ENCODE peak calls at places on chromosomes 6 and 20, in seven cellular contexts. P is adipocyte, R is AG04449, M is fibroblast of lung, D is uterus, A is psoas muscle, I is hepatocyte. S is an unnamed sample.

GRCh38 chr6:154384196-154384595 is 27.6 kb upstream of the IPCEF1 start:
- DNase-seq in P (no peak), R (no peak), M (no peak), D (no peak), A (no peak), I (no peak), S (no peak)

GRCh38 chr6:50699086-50699886 is 14.0 kb upstream of the TFAP2D start:
- DNase-seq in P (no peak), R (no peak), M (no peak), D (no peak), A (no peak), I (no peak), S (no peak)

GRCh38 chr6:6105472-6106036 is 98.8 kb upstream of the NRN1 start:
- DNase-seq in P (no peak), R (no peak), M (no peak), D (no peak), A (no peak), I (no peak), S (no peak)

GRCh38 chr20:31674895-31675827 is 37.4 kb downstream of the COX4I2 start:
- DNase-seq in P (peak), R (peak), M (peak), D (peak), A (peak), I (no peak), S (peak)

GRCh38 chr6:52497652-52498408 is 77.7 kb downstream of the EFHC1 start:
- DNase-seq in P (no peak), R (no peak), M (peak), D (peak), A (no peak), I (no peak), S (peak)

GRCh38 chr20:62405108-62405980 is 1.7 kb downstream of the CABLES2 start:
- DNase-seq in P (peak), R (no peak), M (peak), D (peak), A (peak), I (peak), S (peak)

GRCh38 chr6:134447883-134448387 is 130.0 kb upstream of the SGK1 start:
- DNase-seq in P (peak), R (peak), M (peak), D (no peak), A (no peak), I (no peak), S (peak)

GRCh38 chr20:23257848-23258746 is 92.5 kb upstream of the NXT1 start:
- DNase-seq in P (peak), R (peak), M (peak), D (no peak), A (no peak), I (no peak), S (peak)

GRCh38 chr6:46954819-46955520 is 33.2 kb upstream of the ADGRF5 start:
- DNase-seq in P (no peak), R (no peak), M (no peak), D (no peak), A (no peak), I (no peak), S (no peak)

GRCh38 chr6:6657085-6657819 is 68.7 kb downstream of the LY86 start:
- DNase-seq in P (no peak), R (no peak), M (no peak), D (no peak), A (no peak), I (no peak), S (no peak)

GRCh38 chr6:8652710-8653109 is 217.4 kb upstream of the SLC35B3 start:
- DNase-seq in P (no peak), R (no peak), M (no peak), D (no peak), A (no peak), I (no peak), S (no peak)
- H3K4me3 ChIP-seq in P (no peak), R (no peak), M (no peak), D (no peak), A (no peak), I (no peak), S (no peak)

DNA sequence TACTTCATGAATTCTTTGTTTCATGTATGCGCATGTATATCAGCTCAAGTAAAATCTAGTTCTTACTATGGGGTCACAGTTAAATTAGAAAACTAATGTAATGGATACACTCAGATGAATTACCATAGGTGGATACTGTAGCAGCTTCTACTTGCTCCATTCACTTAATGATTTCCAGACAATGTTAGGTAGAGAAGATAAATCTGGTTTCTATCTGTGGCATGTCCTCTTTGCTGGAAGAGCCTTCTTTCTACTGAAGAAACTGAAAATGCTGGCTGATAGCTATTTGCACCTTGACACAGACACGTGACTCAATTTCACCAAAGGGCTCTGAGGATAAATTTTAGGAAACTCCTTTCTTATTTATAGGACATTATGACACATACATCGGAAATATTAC is 49.5 kb downstream of the BCAS1 start:
- DNase-seq in P (no peak), R (no peak), M (no peak), D (no peak), A (no peak), I (no peak), S (no peak)
- H3K4me3 ChIP-seq in P (no peak), R (no peak), M (no peak), D (no peak), A (no peak), I (no peak), S (no peak)

DNA sequence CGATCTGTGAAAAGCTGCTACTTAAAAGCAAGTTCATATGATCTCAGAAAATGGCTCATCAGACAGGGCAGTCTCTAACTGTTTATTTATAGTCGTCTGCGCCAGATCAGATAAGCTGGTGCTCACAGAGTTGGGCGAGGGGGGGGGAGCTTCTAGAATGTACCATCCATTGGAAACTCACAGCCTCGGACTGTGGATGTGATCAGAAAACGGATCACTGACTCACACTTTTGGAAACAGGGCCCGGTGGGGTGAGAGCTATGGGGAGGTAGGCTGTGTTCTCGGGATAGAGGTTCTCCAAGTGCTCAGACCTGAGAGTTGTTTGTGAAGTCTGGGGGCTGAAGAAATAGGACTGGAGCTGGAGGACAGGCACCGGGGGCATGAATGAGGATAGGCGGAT is 35.5 kb upstream of the APCDD1L start:
- DNase-seq in P (peak), R (peak), M (peak), D (no peak), A (no peak), I (peak), S (peak)
- H3K4me3 ChIP-seq in P (no peak), R (no peak), M (no peak), D (no peak), A (no peak), I (no peak), S (no peak)

DNA sequence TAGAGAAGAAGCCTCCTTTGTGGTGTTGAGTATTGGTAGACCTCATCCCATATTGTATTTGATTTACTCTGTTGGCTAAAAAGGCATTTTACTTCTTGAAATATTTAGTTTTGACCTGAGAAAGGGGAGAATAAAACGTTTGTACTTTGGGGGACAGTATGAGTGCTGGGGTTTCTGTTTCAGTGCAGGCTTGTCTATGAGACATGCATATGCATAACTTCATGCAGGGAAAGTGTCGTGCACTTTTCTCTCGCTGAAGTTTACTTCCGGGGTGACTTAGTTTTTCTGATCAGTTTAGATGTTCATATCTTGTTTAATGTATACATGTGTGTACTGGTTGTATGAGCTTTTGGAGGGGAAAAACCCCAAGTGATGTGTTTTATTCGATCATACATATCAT is 59.5 kb downstream of the UTRN start:
- DNase-seq in P (no peak), R (no peak), M (no peak), D (no peak), A (no peak), I (no peak), S (no peak)
- H3K4me3 ChIP-seq in P (no peak), R (no peak), M (no peak), D (no peak), A (peak), I (no peak), S (no peak)

GRCh38 chr6:32096087-32096393 is 13.1 kb downstream of the TNXB start:
- DNase-seq in P (no peak), R (no peak), M (no peak), D (no peak), A (peak), I (no peak), S (no peak)
- H3K4me3 ChIP-seq in P (no peak), R (no peak), M (no peak), D (no peak), A (peak), I (no peak), S (no peak)

DNA sequence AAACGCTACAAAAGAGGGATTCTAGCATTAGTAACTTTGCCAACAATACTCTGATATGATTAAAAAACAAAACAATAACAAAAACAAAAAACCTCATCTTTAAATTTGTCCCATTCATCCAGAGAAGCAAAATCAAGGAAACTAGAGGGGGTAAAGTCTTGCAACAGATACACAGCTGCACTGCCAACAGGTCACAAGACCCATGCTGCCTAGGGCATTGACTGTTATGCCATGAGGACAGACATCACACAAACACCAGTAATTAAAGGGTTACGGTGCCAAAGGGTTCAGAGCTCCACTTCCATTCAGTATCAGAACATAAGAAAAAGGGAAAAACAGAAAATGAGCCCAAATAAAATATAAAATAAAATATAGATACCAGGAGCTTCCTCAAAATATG is 1.6 kb downstream of the TBC1D20 start:
- DNase-seq in P (peak), R (no peak), M (peak), D (no peak), A (no peak), I (no peak), S (peak)
- H3K4me3 ChIP-seq in P (peak), R (peak), M (peak), D (no peak), A (peak), I (peak), S (peak)

GRCh38 chr6:4313044-4313686 is 177.8 kb upstream of the ECI2 start:
- DNase-seq in P (peak), R (peak), M (peak), D (no peak), A (no peak), I (peak), S (peak)
- H3K4me3 ChIP-seq in P (peak), R (peak), M (no peak), D (no peak), A (no peak), I (no peak), S (peak)

GRCh38 chr6:27297857-27298730 is 14.0 kb downstream of the POM121L2 start:
- DNase-seq in P (peak), R (no peak), M (peak), D (no peak), A (no peak), I (peak), S (peak)
- H3K4me3 ChIP-seq in P (peak), R (peak), M (no peak), D (no peak), A (no peak), I (no peak), S (no peak)

S was measured in fibroblast of the aortic adventitia.